ENCODE peak calls at places on chromosomes 6 and 20, in seven cellular contexts. One of them, this sample, is unnamed.
A peak's percentile ranks its signal among the peaks of the same experiment; 100 is the strongest.

GRCh38 chr6:111707773-111708172 is 102.1 kb upstream of the TRAF3IP2 start:
- DNase-seq in WERI-Rb-1: no peak
- DNase-seq in right cardiac atrium: no peak
- DNase-seq in heart left ventricle: no peak
- DNase-seq in AG04450: no peak
- DNase-seq in Karpas-422: no peak
- DNase-seq in upper lobe of left lung: no peak
- DNase-seq in this sample: no peak

GRCh38 chr20:14342910-14343309 is 5.5 kb upstream of the FLRT3 start:
- DNase-seq in Karpas-422: no peak
- DNase-seq in WERI-Rb-1: no peak
- DNase-seq in AG04450: no peak
- DNase-seq in right cardiac atrium: no peak
- DNase-seq in upper lobe of left lung: no peak
- DNase-seq in heart left ventricle: no peak
- DNase-seq in this sample: no peak

GRCh38 chr6:14373648-14374437 is 256.3 kb downstream of the CD83 start:
- DNase-seq in upper lobe of left lung: no peak
- DNase-seq in right cardiac atrium: no peak
- DNase-seq in Karpas-422: no peak
- DNase-seq in AG04450: no peak
- DNase-seq in heart left ventricle: no peak
- DNase-seq in WERI-Rb-1: no peak
- DNase-seq in this sample: no peak

GRCh38 chr6:165834613-165835259 is 171.7 kb upstream of the PDE10A start:
- DNase-seq in WERI-Rb-1: no peak
- DNase-seq in right cardiac atrium: peak; percentile 50
- DNase-seq in upper lobe of left lung: peak; percentile 93
- DNase-seq in AG04450: no peak
- DNase-seq in heart left ventricle: peak; percentile 59
- DNase-seq in Karpas-422: peak; percentile 17
- DNase-seq in this sample: no peak

GRCh38 chr6:74001091-74001490 is 305.1 kb downstream of the CD109 start:
- DNase-seq in heart left ventricle: no peak
- DNase-seq in Karpas-422: no peak
- DNase-seq in AG04450: no peak
- DNase-seq in WERI-Rb-1: no peak
- DNase-seq in right cardiac atrium: no peak
- DNase-seq in upper lobe of left lung: no peak
- DNase-seq in this sample: no peak

GRCh38 chr20:64133951-64134407 is 26.6 kb upstream of the NPBWR2 start:
- DNase-seq in heart left ventricle: no peak
- DNase-seq in upper lobe of left lung: peak; percentile 10
- DNase-seq in WERI-Rb-1: no peak
- DNase-seq in AG04450: no peak
- DNase-seq in right cardiac atrium: no peak
- DNase-seq in Karpas-422: peak; percentile 60
- DNase-seq in this sample: no peak

GRCh38 chr6:90936286-90936685 is 349.4 kb upstream of the MAP3K7 start:
- DNase-seq in WERI-Rb-1: no peak
- DNase-seq in heart left ventricle: no peak
- DNase-seq in right cardiac atrium: no peak
- DNase-seq in AG04450: no peak
- DNase-seq in upper lobe of left lung: no peak
- DNase-seq in Karpas-422: no peak
- DNase-seq in this sample: no peak

GRCh38 chr6:33885121-33886057 is 81.6 kb upstream of the MLN start:
- DNase-seq in right cardiac atrium: no peak
- DNase-seq in AG04450: no peak
- DNase-seq in upper lobe of left lung: no peak
- DNase-seq in heart left ventricle: no peak
- DNase-seq in WERI-Rb-1: no peak
- DNase-seq in Karpas-422: no peak
- DNase-seq in this sample: no peak

GRCh38 chr6:169979873-169980440 is 228.5 kb downstream of the ERMARD start:
- DNase-seq in heart left ventricle: no peak
- DNase-seq in WERI-Rb-1: no peak
- DNase-seq in right cardiac atrium: no peak
- DNase-seq in upper lobe of left lung: no peak
- DNase-seq in AG04450: no peak
- DNase-seq in Karpas-422: no peak
- DNase-seq in this sample: no peak
- H3K9me3 ChIP-seq in heart left ventricle: no peaks in the 10 kb centered on the region
- H3K9me3 ChIP-seq in WERI-Rb-1: no peaks in the 10 kb centered on the region
- H3K9me3 ChIP-seq in right cardiac atrium: no peaks in the 10 kb centered on the region
- H3K9me3 ChIP-seq in upper lobe of left lung: no peaks in the 10 kb centered on the region
- H3K9me3 ChIP-seq in AG04450: peaks cover 90% of the 10 kb centered on the region
- H3K9me3 ChIP-seq in Karpas-422: no peaks in the 10 kb centered on the region
- H3K9me3 ChIP-seq in this sample: no peaks in the 10 kb centered on the region

GRCh38 chr6:81049425-81050042 is 702.9 kb downstream of the TENT5A start:
- DNase-seq in WERI-Rb-1: no peak
- DNase-seq in right cardiac atrium: no peak
- DNase-seq in upper lobe of left lung: no peak
- DNase-seq in Karpas-422: no peak
- DNase-seq in heart left ventricle: no peak
- DNase-seq in AG04450: peak; percentile 4
- DNase-seq in this sample: no peak
- H3K27me3 ChIP-seq in WERI-Rb-1: no peaks in the 10 kb centered on the region
- H3K27me3 ChIP-seq in right cardiac atrium: no peaks in the 10 kb centered on the region
- H3K27me3 ChIP-seq in upper lobe of left lung: no peaks in the 10 kb centered on the region
- H3K27me3 ChIP-seq in Karpas-422: no peaks in the 10 kb centered on the region
- H3K27me3 ChIP-seq in heart left ventricle: no peaks in the 10 kb centered on the region
- H3K27me3 ChIP-seq in AG04450: no peaks in the 10 kb centered on the region
- H3K27me3 ChIP-seq in this sample: no peaks in the 10 kb centered on the region

GRCh38 chr20:31515072-31515774 is 981 bp downstream of the HM13 start:
- DNase-seq in Karpas-422: no peak
- DNase-seq in AG04450: no peak
- DNase-seq in right cardiac atrium: no peak
- DNase-seq in WERI-Rb-1: no peak
- DNase-seq in heart left ventricle: no peak
- DNase-seq in upper lobe of left lung: no peak
- DNase-seq in this sample: no peak
- H3K27ac ChIP-seq in Karpas-422: peak overlapping the region; percentile 5
- H3K27ac ChIP-seq in AG04450: peak overlapping the region; percentile 75
- H3K27ac ChIP-seq in right cardiac atrium: no peak overlapping the region
- H3K27ac ChIP-seq in WERI-Rb-1: peak overlapping the region; percentile 85
- H3K27ac ChIP-seq in heart left ventricle: peak overlapping the region; percentile 88
- H3K27ac ChIP-seq in upper lobe of left lung: peak overlapping the region; percentile 91
- H3K27ac ChIP-seq in this sample: no peak overlapping the region

GRCh38 chr6:4803343-4803744 is 27.1 kb downstream of the CDYL start:
- DNase-seq in upper lobe of left lung: no peak
- DNase-seq in Karpas-422: no peak
- DNase-seq in right cardiac atrium: no peak
- DNase-seq in AG04450: no peak
- DNase-seq in WERI-Rb-1: no peak
- DNase-seq in heart left ventricle: peak; percentile 15
- DNase-seq in this sample: peak; percentile 32
- H3K9me3 ChIP-seq in upper lobe of left lung: peaks cover 7% of the 10 kb centered on the region
- H3K9me3 ChIP-seq in Karpas-422: no peaks in the 10 kb centered on the region
- H3K9me3 ChIP-seq in right cardiac atrium: peaks cover 2% of the 10 kb centered on the region
- H3K9me3 ChIP-seq in AG04450: peaks cover 4% of the 10 kb centered on the region
- H3K9me3 ChIP-seq in WERI-Rb-1: no peaks in the 10 kb centered on the region
- H3K9me3 ChIP-seq in heart left ventricle: no peaks in the 10 kb centered on the region
- H3K9me3 ChIP-seq in this sample: peaks cover 3% of the 10 kb centered on the region